ENCODE peak calls at places on chromosomes 3 and 15, in four cellular contexts. W is K562, N is HepG2, V is GM12878. M is an unnamed sample.

GRCh38 chr15:64454282-64454681 is 6.1 kb upstream of the ZNF609 start:
- DNase-seq in W (no peak), N (no peak), V (no peak), M (no peak)

GRCh38 chr3:68996356-68996995 is 17.0 kb downstream of the EOGT start:
- DNase-seq in W (no peak), N (no peak), V (no peak), M (no peak)

GRCh38 chr3:108833616-108834015 is 11.0 kb downstream of the TRAT1 start:
- DNase-seq in V (no peak), N (no peak), W (no peak), M (no peak)

GRCh38 chr15:90598053-90598577 is 68.4 kb downstream of the CRTC3 start:
- DNase-seq in W (peak), V (peak), N (peak), M (no peak)

GRCh38 chr3:72810063-72810462 is 38.2 kb downstream of the SHQ1 start:
- DNase-seq in V (no peak), N (no peak), W (no peak), M (no peak)

GRCh38 chr15:62850791-62851291 is 191.7 kb upstream of the TPM1 start:
- DNase-seq in N (peak), V (no peak), W (no peak), M (no peak)

GRCh38 chr3:38000242-38000916 is 9.8 kb downstream of the VILL start:
- DNase-seq in W (no peak), N (no peak), V (no peak), M (no peak)

GRCh38 chr15:28003302-28004037 is 95.6 kb downstream of the OCA2 start:
- DNase-seq in W (no peak), N (no peak), V (no peak), M (no peak)

DNA sequence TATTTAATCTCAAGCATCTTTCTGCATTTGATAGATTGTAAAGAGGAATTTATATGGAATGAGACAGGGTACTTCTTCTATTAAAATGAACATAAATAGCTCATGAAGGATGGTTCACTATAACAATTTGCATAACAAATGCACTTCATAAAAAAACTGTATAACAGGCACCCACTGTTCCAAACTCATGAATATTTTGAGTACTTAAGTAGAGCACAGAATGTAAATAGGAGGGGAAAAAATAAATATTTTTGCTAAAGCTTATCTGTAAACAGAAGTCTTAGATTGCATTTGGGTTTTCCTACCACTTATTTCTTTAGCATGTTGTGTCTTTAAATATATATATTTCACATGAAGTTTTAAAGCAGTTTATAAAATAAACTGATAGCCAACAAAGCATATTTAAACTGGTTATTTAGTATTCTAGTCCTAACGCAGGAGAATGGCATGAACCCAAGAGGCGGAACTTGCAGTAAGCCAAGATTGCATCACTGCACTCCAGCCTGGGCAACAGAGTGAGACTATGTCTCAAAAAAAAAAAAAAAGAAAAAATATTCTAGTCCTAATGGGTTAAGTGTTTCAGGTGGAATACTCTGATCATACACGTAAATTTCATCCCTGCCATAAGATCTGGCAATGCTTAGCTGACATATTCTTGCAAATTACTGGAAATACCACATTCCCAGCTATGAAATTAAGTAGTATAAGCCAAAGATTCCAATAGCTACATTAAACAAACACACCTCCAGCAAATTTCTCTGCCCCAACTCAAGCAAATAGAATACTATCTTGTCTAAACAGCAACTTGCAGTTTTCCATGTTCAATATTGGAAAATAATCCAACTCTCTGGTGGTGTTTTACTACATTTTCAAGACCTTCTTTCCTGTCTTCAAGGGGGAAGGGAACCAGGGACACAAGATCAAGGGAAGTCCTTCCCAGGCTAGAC is 269.0 kb downstream of the TBL1XR1 start:
- DNase-seq in V (no peak), W (no peak), N (no peak), M (no peak)
- TF ChIP-seq FOXM1 in V (no peak), W (no peak), N (no peak), M (no peak)

GRCh38 chr3:123158330-123158729 is 43.4 kb upstream of the SEC22A start:
- DNase-seq in N (no peak), W (no peak), V (no peak), M (peak)
- TF ChIP-seq TARDBP in N (no peak), W (no peak), V (no peak), M (no peak)

GRCh38 chr15:85615930-85616329 is 178.8 kb downstream of the KLHL25 start:
- DNase-seq in W (peak), N (peak), V (no peak), M (peak)
- TF ChIP-seq FOXK2 in W (no peak), N (no peak), V (no peak), M (no peak)

GRCh38 chr3:105502333-105502732 is 135.6 kb downstream of the ALCAM start:
- DNase-seq in V (no peak), W (no peak), N (no peak), M (no peak)
- TF ChIP-seq FOXM1 in V (no peak), W (no peak), N (no peak), M (no peak)

DNA sequence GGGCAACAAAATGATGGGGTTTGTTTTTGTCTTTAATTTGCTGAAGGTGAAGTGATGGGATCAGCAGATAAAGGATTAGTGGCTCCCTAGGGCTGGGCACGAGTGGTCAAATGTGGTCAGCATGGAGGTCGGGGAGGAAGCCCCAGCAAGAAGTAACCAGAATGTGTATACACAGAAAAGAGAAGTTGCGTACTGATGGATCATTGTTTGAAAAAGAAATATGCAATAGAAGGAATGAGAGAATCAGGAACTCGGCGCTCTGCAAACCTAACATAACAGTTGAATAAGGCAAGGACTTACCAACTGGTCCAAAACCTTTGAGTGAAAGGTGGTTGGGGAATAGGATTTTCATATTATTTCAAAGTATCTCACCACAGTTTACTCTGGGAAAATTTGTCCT is 1.5 kb downstream of the TMOD2 start:
- DNase-seq in W (no peak), V (no peak), N (no peak), M (no peak)
- TF ChIP-seq TARDBP in W (no peak), V (no peak), N (no peak), M (no peak)

GRCh38 chr15:70356062-70356860 is 258.5 kb upstream of the TLE3 start:
- DNase-seq in W (no peak), V (no peak), N (no peak), M (no peak)

GRCh38 chr15:70355275-70355795 is 257.6 kb upstream of the TLE3 start:
- DNase-seq in N (no peak), V (no peak), W (no peak), M (peak)

GRCh38 chr15:70358011-70358819 is 260.5 kb upstream of the TLE3 start:
- DNase-seq in W (no peak), N (no peak), V (no peak), M (no peak)

GRCh38 chr15:70357453-70357852 is 259.7 kb upstream of the TLE3 start:
- DNase-seq in V (no peak), N (no peak), W (no peak), M (no peak)

DNA sequence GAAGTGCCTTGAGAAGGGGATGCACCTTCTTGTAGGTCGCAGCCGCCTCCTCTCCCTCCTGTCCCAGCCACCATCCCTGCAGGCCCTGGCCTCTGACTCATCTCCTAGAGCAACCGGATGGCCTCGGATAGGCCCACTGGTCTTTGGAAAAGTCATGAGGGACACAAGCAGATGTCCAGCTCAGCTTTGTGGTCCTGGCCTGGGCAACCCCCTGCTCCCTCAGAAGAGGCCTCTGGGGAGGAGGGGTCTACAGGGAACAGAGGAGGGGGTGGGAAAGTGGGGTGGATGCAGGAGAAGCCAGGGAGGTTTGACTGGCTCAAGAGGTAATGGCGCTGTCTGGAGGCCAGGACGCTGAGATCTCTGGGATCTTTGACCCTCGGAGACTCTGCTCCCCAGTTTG is 259.2 kb upstream of the TLE3 start:
- DNase-seq in W (no peak), V (no peak), N (no peak), M (no peak)
- TF ChIP-seq FOXK2 in W (no peak), V (no peak), N (no peak), M (no peak)